ENCODE peak calls at places on chromosome 22, in four cellular contexts. M, X, D and W are unnamed samples.

GRCh38 chr22:25992331-25992730 is 176.9 kb upstream of the SEZ6L start:
- DNase-seq in M (no peak), X (no peak), D (no peak), W (no peak)

GRCh38 chr22:38850941-38851849 is 7.4 kb upstream of the NPTXR start:
- DNase-seq in M (no peak), X (no peak), D (peak), W (peak)

GRCh38 chr22:43228330-43228729 is 41.4 kb upstream of the TTLL12 start:
- DNase-seq in M (peak), X (no peak), D (peak), W (peak)

GRCh38 chr22:45731798-45732495 is 60.3 kb downstream of the ATXN10 start:
- DNase-seq in M (no peak), X (peak), D (no peak), W (peak)

GRCh38 chr22:30193031-30193794 is 53.3 kb downstream of the LIF start:
- DNase-seq in M (no peak), X (no peak), D (no peak), W (no peak)

GRCh38 chr22:36625102-36625501 is 78.5 kb downstream of the CACNG2 start:
- DNase-seq in M (no peak), X (no peak), D (no peak), W (no peak)

GRCh38 chr22:39472570-39473556 is 16.1 kb downstream of the MGAT3 start:
- DNase-seq in M (peak), X (no peak), D (no peak), W (no peak)

GRCh38 chr22:35661377-35661937 is 13.2 kb downstream of the APOL6 start:
- DNase-seq in M (no peak), X (no peak), D (peak), W (no peak)

GRCh38 chr22:31650391-31650790 is 11.6 kb downstream of the PISD start:
- DNase-seq in M (peak), X (no peak), D (peak), W (peak)

GRCh38 chr22:30868663-30869385 is 99.8 kb downstream of the MORC2 start:
- DNase-seq in M (peak), X (no peak), D (no peak), W (no peak)

GRCh38 chr22:35914665-35915476 is 113.8 kb downstream of the RBFOX2 start:
- DNase-seq in M (peak), X (peak), D (peak), W (peak)

GRCh38 chr22:25219211-25219689 is at the start of gene CRYBB2:
- DNase-seq in M (no peak), X (no peak), D (no peak), W (no peak)

GRCh38 chr22:49657974-49658550 is 169.6 kb downstream of the BRD1 start:
- DNase-seq in M (no peak), X (no peak), D (no peak), W (no peak)

GRCh38 chr22:40101417-40102101 is 76.2 kb upstream of the TNRC6B start:
- DNase-seq in M (no peak), X (no peak), D (no peak), W (no peak)

GRCh38 chr22:19876941-19877625 is 22.4 kb upstream of the GNB1L start:
- DNase-seq in M (peak), X (no peak), D (no peak), W (no peak)

GRCh38 chr22:30206964-30207363 is 39.6 kb downstream of the LIF start:
- DNase-seq in M (peak), X (no peak), D (peak), W (peak)

GRCh38 chr22:38017272-38017920 is 33.0 kb upstream of the SOX10 start:
- DNase-seq in M (no peak), X (no peak), D (no peak), W (no peak)

GRCh38 chr22:40204331-40205116 is 26.8 kb downstream of the TNRC6B start:
- DNase-seq in M (no peak), X (no peak), D (peak), W (no peak)